ENCODE peak calls at places on chromosomes 13 and 19, in eight cellular contexts. U, Z, M, O, I, D, Y and L are unnamed samples.

GRCh38 chr19:17184381-17184841 is 30.7 kb upstream of the USE1 start:
- DNase-seq in U (no peak), Z (no peak), M (no peak), O (no peak), I (no peak), D (no peak), Y (no peak), L (no peak)

GRCh38 chr19:42468273-42468796 is 25.6 kb upstream of the CXCL17 start:
- DNase-seq in U (no peak), Z (no peak), M (no peak), O (no peak), I (peak; percentile 58), D (peak; percentile 69), Y (no peak), L (no peak)

GRCh38 chr19:36093146-36093662 is 17.7 kb upstream of the OVOL3 start:
- DNase-seq in U (no peak), Z (no peak), M (no peak), O (no peak), I (no peak), D (no peak), Y (no peak), L (no peak)

GRCh38 chr13:95536629-95537241 is 15.8 kb upstream of the CLDN10 start:
- DNase-seq in U (no peak), Z (no peak), M (no peak), O (no peak), I (peak; percentile 11), D (peak; percentile 65), Y (no peak), L (no peak)

GRCh38 chr19:47447470-47448359 is 24.0 kb downstream of the SLC8A2 start:
- DNase-seq in U (no peak), Z (peak; percentile 88), M (peak; percentile 25), O (peak; percentile 45), I (no peak), D (no peak), Y (no peak), L (peak; percentile 86)

GRCh38 chr19:35908977-35909683 is 1.0 kb upstream of the TYROBP start:
- DNase-seq in U (no peak), Z (no peak), M (peak; percentile 77), O (no peak), I (no peak), D (no peak), Y (no peak), L (no peak)

GRCh38 chr13:97914537-97914936 is 38.9 kb upstream of the IPO5 start:
- DNase-seq in U (no peak), Z (no peak), M (no peak), O (no peak), I (no peak), D (peak; percentile 41), Y (no peak), L (no peak)

GRCh38 chr13:52726258-52726657 is 13.4 kb downstream of the CNMD start:
- DNase-seq in U (no peak), Z (no peak), M (no peak), O (no peak), I (no peak), D (no peak), Y (no peak), L (no peak)

GRCh38 chr13:51687928-51688714 is 103.9 kb downstream of the WDFY2 start:
- DNase-seq in U (no peak), Z (no peak), M (no peak), O (no peak), I (no peak), D (no peak), Y (no peak), L (no peak)

GRCh38 chr13:109154546-109154945 is 525.1 kb downstream of the MYO16 start:
- DNase-seq in U (no peak), Z (no peak), M (no peak), O (no peak), I (no peak), D (peak; percentile 52), Y (no peak), L (no peak)

GRCh38 chr19:55147408-55148251 is 1.4 kb downstream of the TNNT1 start:
- DNase-seq in U (no peak), Z (no peak), M (no peak), O (no peak), I (no peak), D (no peak), Y (no peak), L (no peak)

GRCh38 chr13:76856141-76856571 is 30.0 kb downstream of the KCTD12 start:
- DNase-seq in U (no peak), Z (no peak), M (no peak), O (no peak), I (peak; percentile 20), D (peak; percentile 91), Y (no peak), L (no peak)

GRCh38 chr13:36163303-36163702 is 32.1 kb upstream of the DCLK1 start:
- DNase-seq in U (peak; percentile 42), Z (no peak), M (no peak), O (no peak), I (no peak), D (no peak), Y (no peak), L (no peak)

GRCh38 chr19:29596885-29597525 is 9.1 kb upstream of the POP4 start:
- DNase-seq in U (no peak), Z (peak; percentile 51), M (no peak), O (no peak), I (no peak), D (peak; percentile 48), Y (no peak), L (peak; percentile 33)

GRCh38 chr13:72137782-72138181 is 270.8 kb upstream of the DACH1 start:
- DNase-seq in U (no peak), Z (no peak), M (no peak), O (no peak), I (no peak), D (no peak), Y (no peak), L (no peak)

GRCh38 chr19:39199025-39199424 is 2.3 kb downstream of the NCCRP1 start:
- DNase-seq in U (no peak), Z (peak; percentile 77), M (no peak), O (no peak), I (no peak), D (peak; percentile 37), Y (no peak), L (no peak)

DNA sequence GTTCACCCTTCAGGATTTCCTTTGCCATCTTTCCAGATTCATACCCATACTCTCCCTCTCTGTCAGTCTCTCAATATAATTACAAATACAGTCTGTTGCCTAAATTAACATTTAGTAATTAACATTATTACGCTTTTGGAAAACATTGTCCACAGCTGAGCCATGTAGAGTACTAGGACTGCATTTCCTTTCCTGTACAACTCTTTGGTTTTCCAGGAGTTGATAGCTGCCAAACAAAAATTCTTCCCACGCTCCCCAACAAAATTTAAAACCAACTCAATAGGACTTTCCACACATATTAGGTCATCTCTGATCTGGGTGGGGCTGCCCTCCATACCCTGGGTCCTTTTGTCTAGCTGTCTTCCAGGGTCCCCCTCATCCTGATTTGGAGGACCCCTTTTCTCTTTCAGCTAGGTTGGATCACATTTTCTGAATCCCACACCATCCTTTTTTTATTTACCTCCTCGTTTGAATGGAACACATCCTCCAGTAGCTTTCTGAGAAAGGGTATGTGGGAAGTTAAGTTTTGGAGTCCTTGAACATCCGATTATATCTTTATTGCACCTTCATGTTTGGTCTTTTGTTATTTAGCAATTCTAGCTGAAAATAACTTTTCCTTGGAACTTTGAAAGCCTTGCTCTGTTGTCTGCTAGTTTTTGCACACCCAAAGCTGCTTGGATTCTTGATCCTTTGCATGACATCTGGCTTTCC is 17.7 kb downstream of the ONECUT3 start:
- DNase-seq in U (no peak), Z (no peak), M (no peak), O (no peak), I (no peak), D (no peak), Y (no peak), L (no peak)
- TF ChIP-seq CTCF in U (no peak), Z (no peak), M (no peak), O (no peak), I (no peak), D (no peak), Y (no peak), L (no peak)

DNA sequence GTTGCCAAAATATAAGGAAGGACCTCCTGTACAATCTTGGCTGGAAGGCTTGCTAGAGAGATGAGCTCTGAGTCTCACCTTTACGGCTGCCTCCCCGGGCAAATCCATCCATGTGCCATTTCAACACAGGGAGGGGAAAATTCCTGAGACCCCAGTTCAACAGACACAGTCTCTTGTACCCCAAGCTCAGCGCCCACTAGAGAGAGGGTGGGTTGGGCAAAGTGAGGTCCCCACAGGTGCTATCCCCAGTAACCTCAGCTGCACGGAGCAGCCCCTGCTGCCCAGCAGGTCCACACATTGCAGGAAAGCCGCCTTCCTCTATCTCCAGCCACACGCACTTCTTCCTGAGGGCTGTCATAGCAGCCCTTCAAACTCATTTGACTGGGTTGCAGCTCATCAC is 80.5 kb downstream of the TSHZ3 start:
- DNase-seq in U (no peak), Z (no peak), M (no peak), O (no peak), I (no peak), D (no peak), Y (no peak), L (no peak)
- TF ChIP-seq CTCF in U (no peak), Z (no peak), M (no peak), O (no peak), I (no peak), D (no peak), Y (no peak), L (no peak)

GRCh38 chr13:93118081-93118615 is 108.5 kb upstream of the GPC6 start:
- DNase-seq in U (no peak), Z (no peak), M (no peak), O (no peak), I (no peak), D (no peak), Y (no peak), L (peak; percentile 16)

GRCh38 chr13:93116809-93117208 is 109.8 kb upstream of the GPC6 start:
- DNase-seq in U (no peak), Z (no peak), M (no peak), O (no peak), I (no peak), D (peak; percentile 15), Y (no peak), L (no peak)
- TF ChIP-seq CTCF in U (peak; percentile 22), Z (no peak), M (no peak), O (no peak), I (no peak), D (no peak), Y (no peak), L (no peak)

GRCh38 chr13:20873348-20873747 is 29.2 kb downstream of the XPO4 start:
- DNase-seq in U (no peak), Z (no peak), M (no peak), O (no peak), I (peak; percentile 14), D (no peak), Y (no peak), L (no peak)

GRCh38 chr13:20867408-20867807 is 35.1 kb downstream of the XPO4 start:
- DNase-seq in U (no peak), Z (no peak), M (no peak), O (no peak), I (no peak), D (no peak), Y (no peak), L (no peak)

GRCh38 chr13:20870829-20871228 is 31.7 kb downstream of the XPO4 start:
- DNase-seq in U (no peak), Z (no peak), M (no peak), O (no peak), I (no peak), D (no peak), Y (no peak), L (no peak)

DNA sequence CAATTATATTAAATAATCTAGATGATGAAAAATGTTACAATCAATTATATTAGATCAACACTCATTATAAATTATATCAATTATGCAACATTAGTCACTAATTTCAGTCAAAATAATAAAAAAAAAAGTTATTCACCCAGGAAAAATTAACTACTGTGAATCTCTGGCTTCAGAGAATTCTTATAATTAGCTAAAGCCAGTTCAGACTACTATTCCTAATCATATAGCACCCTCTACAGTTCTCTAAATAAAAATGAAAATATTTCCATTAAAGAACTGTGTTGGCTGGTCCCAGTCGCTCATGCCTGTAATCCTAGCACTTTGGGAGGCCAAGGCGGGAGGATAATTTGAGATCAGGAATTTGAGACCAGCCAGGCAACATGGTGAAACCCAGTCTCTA is 33.0 kb downstream of the XPO4 start:
- DNase-seq in U (no peak), Z (no peak), M (no peak), O (no peak), I (no peak), D (peak; percentile 38), Y (no peak), L (no peak)
- TF ChIP-seq CTCF in U (peak; percentile 53), Z (no peak), M (peak; percentile 47), O (no peak), I (no peak), D (peak; percentile 23), Y (no peak), L (no peak)